ENCODE peak calls at places on chromosomes 13 and 19, in nine cellular contexts. S is C1 segment of cervical spinal cord, E is pulmonary artery endothelial cell, I is endodermal cell, L is astrocyte of the hippocampus, B is NCI-H2029, R is brain microvascular endothelial cell, Q is mucosa of descending colon, V is IMR-90. X is an unnamed sample.
A peak's percentile ranks its signal among the peaks of the same experiment; 100 is the strongest.

GRCh38 chr13:68970532-68970931 is 1137.1 kb upstream of the ATXN8OS start:
- DNase-seq in L (no peak), S (no peak), R (no peak), B (no peak), V (no peak), E (no peak), I (no peak), Q (no peak), X (no peak)

GRCh38 chr13:39811051-39811450 is 155.6 kb downstream of the COG6 start:
- DNase-seq in E (no peak), L (no peak), B (no peak), S (no peak), I (no peak), Q (no peak), R (no peak), V (no peak), X (no peak)

GRCh38 chr19:40677156-40677555 is 13.3 kb downstream of the NUMBL start:
- DNase-seq in R (no peak), I (no peak), E (no peak), Q (no peak), B (no peak), S (no peak), L (no peak), V (no peak), X (no peak)

GRCh38 chr19:4984448-4984990 is 15.6 kb downstream of the KDM4B start:
- DNase-seq in E (no peak), Q (no peak), V (no peak), B (no peak), I (no peak), R (no peak), S (no peak), L (peak; percentile 33), X (no peak)

GRCh38 chr19:40270362-40271089 is 14.6 kb downstream of the AKT2 start:
- DNase-seq in B (no peak), E (no peak), R (no peak), S (no peak), I (peak; percentile 73), Q (no peak), V (no peak), L (no peak), X (no peak)

GRCh38 chr13:111393221-111393790 is 72.9 kb downstream of the TEX29 start:
- DNase-seq in L (no peak), V (no peak), B (no peak), S (no peak), E (no peak), R (no peak), I (peak; percentile 17), Q (no peak), X (no peak)

GRCh38 chr13:37168151-37168550 is 62.7 kb upstream of the CSNK1A1L start:
- DNase-seq in I (no peak), B (no peak), Q (no peak), S (no peak), L (no peak), V (no peak), E (no peak), R (no peak), X (no peak)

GRCh38 chr13:77150651-77151050 is 123.7 kb upstream of the FBXL3 start:
- DNase-seq in E (no peak), L (no peak), Q (no peak), S (no peak), B (no peak), V (peak; percentile 41), I (no peak), R (no peak), X (no peak)

GRCh38 chr19:34124828-34125227 is 47.5 kb upstream of the LSM14A start:
- DNase-seq in E (no peak), Q (no peak), V (no peak), L (no peak), B (no peak), I (no peak), S (no peak), R (no peak), X (no peak)

GRCh38 chr19:50003810-50004419 is 21.3 kb downstream of the VRK3 start:
- DNase-seq in E (peak; percentile 35), R (peak; percentile 96), L (peak; percentile 94), I (no peak), V (peak; percentile 97), B (no peak), S (no peak), Q (no peak), X (peak; percentile 34)

GRCh38 chr13:109730832-109731335 is 55.5 kb downstream of the IRS2 start:
- DNase-seq in B (no peak), S (no peak), R (no peak), I (no peak), E (no peak), L (no peak), Q (no peak), V (no peak), X (no peak)

GRCh38 chr13:33158830-33159229 is 126.7 kb downstream of the STARD13 start:
- DNase-seq in S (no peak), E (no peak), I (no peak), V (no peak), R (peak; percentile 90), L (no peak), B (no peak), Q (no peak), X (no peak)

GRCh38 chr19:33216198-33216830 is 9.3 kb downstream of the SLC7A10 start:
- DNase-seq in S (no peak), B (no peak), Q (no peak), R (no peak), E (no peak), I (peak; percentile 82), V (no peak), L (no peak), X (no peak)

GRCh38 chr13:113404723-113405471 is 41.0 kb upstream of the GRTP1 start:
- DNase-seq in R (no peak), I (peak; percentile 58), V (no peak), E (no peak), B (no peak), S (no peak), Q (no peak), L (no peak), X (no peak)

GRCh38 chr19:38093587-38093986 is 130.4 kb downstream of the DPF1 start:
- DNase-seq in I (no peak), V (no peak), L (peak; percentile 40), S (no peak), Q (no peak), B (peak; percentile 63), E (no peak), R (no peak), X (no peak)

GRCh38 chr19:46821512-46822359 is 28.9 kb downstream of the AP2S1 start:
- DNase-seq in I (peak; percentile 58), L (no peak), E (no peak), R (no peak), Q (peak; percentile 76), B (no peak), S (no peak), V (no peak), X (no peak)

GRCh38 chr13:95155093-95155492 is 146.2 kb downstream of the ABCC4 start:
- DNase-seq in B (no peak), I (no peak), V (no peak), S (no peak), Q (no peak), R (no peak), E (no peak), L (peak; percentile 26), X (no peak)

GRCh38 chr13:52600666-52601065 is 41.6 kb upstream of the HNRNPA1L2 start:
- DNase-seq in R (no peak), V (no peak), E (no peak), Q (no peak), I (no peak), B (no peak), S (no peak), L (no peak), X (no peak)

GRCh38 chr19:35944553-35944952 is 8.4 kb downstream of the LRFN3 start:
- DNase-seq in B (no peak), I (no peak), S (no peak), L (no peak), V (no peak), Q (no peak), R (no peak), E (no peak), X (no peak)

GRCh38 chr13:25218011-25218410 is 45.9 kb upstream of the AMER2 start:
- DNase-seq in B (no peak), I (no peak), E (no peak), L (no peak), R (no peak), S (no peak), V (no peak), Q (no peak), X (no peak)

GRCh38 chr13:28719227-28719562 is 425 bp upstream of the SLC46A3 start:
- DNase-seq in B (no peak), Q (no peak), S (no peak), L (no peak), R (no peak), E (no peak), I (no peak), V (no peak), X (no peak)

GRCh38 chr19:383922-384800 is 24.8 kb downstream of the C2CD4C start:
- DNase-seq in I (peak; percentile 93), Q (no peak), E (no peak), L (peak; percentile 48), R (no peak), B (no peak), V (no peak), S (no peak), X (no peak)